ENCODE peak calls at places on chromosomes 11 and 22, in five cellular contexts. One of them, this sample, is unnamed.

GRCh38 chr11:20162824-20163777 is 2.8 kb upstream of the DBX1 start:
- DNase-seq in aorta: peak
- DNase-seq in neuronal stem cell: peak
- DNase-seq in GM23338: peak
- DNase-seq in mammary epithelial cell: peak
- DNase-seq in this sample: no peak

GRCh38 chr22:27989758-27990450 is 70.8 kb upstream of the PITPNB start:
- DNase-seq in aorta: no peak
- DNase-seq in neuronal stem cell: no peak
- DNase-seq in GM23338: no peak
- DNase-seq in mammary epithelial cell: no peak
- DNase-seq in this sample: no peak

GRCh38 chr11:119169272-119169719 is 771 bp downstream of the NLRX1 start:
- DNase-seq in aorta: peak
- DNase-seq in neuronal stem cell: peak
- DNase-seq in GM23338: peak
- DNase-seq in mammary epithelial cell: peak
- DNase-seq in this sample: no peak

GRCh38 chr11:2378527-2379210 is 1.6 kb downstream of the CD81 start:
- DNase-seq in aorta: no peak
- DNase-seq in neuronal stem cell: no peak
- DNase-seq in GM23338: no peak
- DNase-seq in mammary epithelial cell: no peak
- DNase-seq in this sample: peak

GRCh38 chr22:47515384-47516125 is 753.1 kb downstream of the TBC1D22A start:
- DNase-seq in aorta: no peak
- DNase-seq in neuronal stem cell: no peak
- DNase-seq in GM23338: no peak
- DNase-seq in mammary epithelial cell: no peak
- DNase-seq in this sample: no peak

GRCh38 chr22:37442537-37442936 is 15.3 kb upstream of the ELFN2 start:
- DNase-seq in aorta: no peak
- DNase-seq in neuronal stem cell: no peak
- DNase-seq in GM23338: no peak
- DNase-seq in mammary epithelial cell: peak
- DNase-seq in this sample: no peak

GRCh38 chr11:67022341-67022933 is 497 bp upstream of the SYT12 start:
- DNase-seq in aorta: peak
- DNase-seq in neuronal stem cell: no peak
- DNase-seq in GM23338: no peak
- DNase-seq in mammary epithelial cell: peak
- DNase-seq in this sample: peak

GRCh38 chr11:105144887-105145286 is 5.3 kb upstream of the CARD18 start:
- DNase-seq in aorta: no peak
- DNase-seq in neuronal stem cell: no peak
- DNase-seq in GM23338: no peak
- DNase-seq in mammary epithelial cell: peak
- DNase-seq in this sample: no peak

GRCh38 chr22:29480262-29480511 is 169 bp downstream of the NEFH start:
- DNase-seq in aorta: no peak
- DNase-seq in neuronal stem cell: no peak
- DNase-seq in GM23338: no peak
- DNase-seq in mammary epithelial cell: no peak
- DNase-seq in this sample: no peak

GRCh38 chr22:19106886-19107729 is 15.1 kb downstream of the DGCR2 start:
- DNase-seq in aorta: peak
- DNase-seq in neuronal stem cell: no peak
- DNase-seq in GM23338: no peak
- DNase-seq in mammary epithelial cell: no peak
- DNase-seq in this sample: no peak

GRCh38 chr22:47063606-47064005 is 301.2 kb downstream of the TBC1D22A start:
- DNase-seq in aorta: no peak
- DNase-seq in neuronal stem cell: no peak
- DNase-seq in GM23338: no peak
- DNase-seq in mammary epithelial cell: no peak
- DNase-seq in this sample: no peak

GRCh38 chr11:77019976-77020591 is 14.1 kb upstream of the B3GNT6 start:
- DNase-seq in aorta: no peak
- DNase-seq in neuronal stem cell: no peak
- DNase-seq in GM23338: no peak
- DNase-seq in mammary epithelial cell: peak
- DNase-seq in this sample: no peak

GRCh38 chr11:113470233-113470632 is 5.0 kb downstream of the DRD2 start:
- DNase-seq in aorta: no peak
- DNase-seq in neuronal stem cell: no peak
- DNase-seq in GM23338: no peak
- DNase-seq in mammary epithelial cell: no peak
- DNase-seq in this sample: no peak

GRCh38 chr11:86931965-86932332 is 23.2 kb downstream of the FZD4 start:
- DNase-seq in aorta: no peak
- DNase-seq in neuronal stem cell: no peak
- DNase-seq in GM23338: no peak
- DNase-seq in mammary epithelial cell: peak
- DNase-seq in this sample: no peak

GRCh38 chr22:46436595-46437163 is 100.7 kb downstream of the CELSR1 start:
- DNase-seq in aorta: no peak
- DNase-seq in neuronal stem cell: no peak
- DNase-seq in GM23338: no peak
- DNase-seq in mammary epithelial cell: peak
- DNase-seq in this sample: no peak

GRCh38 chr11:77074205-77074604 is 7.4 kb downstream of the CAPN5 start:
- DNase-seq in aorta: peak
- DNase-seq in neuronal stem cell: no peak
- DNase-seq in GM23338: no peak
- DNase-seq in mammary epithelial cell: no peak
- DNase-seq in this sample: no peak

GRCh38 chr11:95153857-95154246 is 64.2 kb downstream of the ENDOD1 start:
- DNase-seq in aorta: no peak
- DNase-seq in neuronal stem cell: no peak
- DNase-seq in GM23338: no peak
- DNase-seq in mammary epithelial cell: no peak
- DNase-seq in this sample: no peak
- H3K27ac ChIP-seq in aorta: no peak
- H3K27ac ChIP-seq in neuronal stem cell: no peak
- H3K27ac ChIP-seq in GM23338: no peak
- H3K27ac ChIP-seq in mammary epithelial cell: no peak
- H3K27ac ChIP-seq in this sample: no peak

DNA sequence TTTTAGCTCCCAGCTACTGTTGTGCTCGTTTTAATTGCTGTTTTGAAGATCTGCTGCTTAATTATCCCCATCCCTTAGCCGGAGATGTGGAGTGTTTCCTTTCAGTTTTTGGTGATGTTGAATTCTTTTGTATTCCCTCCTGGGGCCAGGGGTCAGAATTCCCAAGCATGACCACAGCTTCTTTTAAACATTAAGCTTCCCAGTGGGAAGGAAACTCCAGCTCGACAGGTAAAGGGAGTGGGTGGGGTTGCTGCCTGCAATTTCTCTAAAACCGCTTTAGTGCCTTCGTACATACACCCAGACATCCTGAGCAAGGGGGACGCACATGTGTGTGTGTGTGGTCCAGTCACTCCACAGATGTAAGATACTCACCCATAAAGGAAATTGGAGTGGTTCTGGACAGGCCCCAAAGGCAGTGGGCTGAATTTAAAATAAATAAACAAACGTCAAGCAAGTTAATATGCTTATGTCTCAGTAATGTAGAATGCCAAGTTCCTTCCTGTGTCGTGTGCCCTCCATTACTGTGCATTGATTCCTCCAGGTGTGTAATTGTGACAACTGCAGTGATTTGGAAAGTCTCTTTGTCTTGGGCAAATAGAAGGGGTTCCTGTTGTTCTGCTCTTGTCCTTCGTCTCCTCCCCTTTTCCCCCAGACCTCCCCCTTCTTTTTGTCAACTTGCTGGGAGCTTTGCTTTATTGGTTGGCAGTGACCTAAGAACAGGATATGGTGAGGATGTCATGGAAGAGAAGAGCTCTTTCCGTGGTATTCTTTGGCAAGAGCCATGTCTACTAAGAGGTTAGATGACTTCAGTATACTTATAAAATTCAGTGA is 19.2 kb upstream of the ADSL start:
- DNase-seq in aorta: no peak
- DNase-seq in neuronal stem cell: peak
- DNase-seq in GM23338: peak
- DNase-seq in mammary epithelial cell: no peak
- DNase-seq in this sample: no peak
- H3K27ac ChIP-seq in aorta: no peak
- H3K27ac ChIP-seq in neuronal stem cell: no peak
- H3K27ac ChIP-seq in GM23338: peak
- H3K27ac ChIP-seq in mammary epithelial cell: no peak
- H3K27ac ChIP-seq in this sample: no peak

GRCh38 chr11:122711362-122711761 is 55.8 kb downstream of the UBASH3B start:
- DNase-seq in aorta: no peak
- DNase-seq in neuronal stem cell: no peak
- DNase-seq in GM23338: no peak
- DNase-seq in mammary epithelial cell: peak
- DNase-seq in this sample: no peak

GRCh38 chr11:122709042-122709760 is 53.7 kb downstream of the UBASH3B start:
- DNase-seq in aorta: no peak
- DNase-seq in neuronal stem cell: no peak
- DNase-seq in GM23338: no peak
- DNase-seq in mammary epithelial cell: peak
- DNase-seq in this sample: no peak

GRCh38 chr11:122714484-122714883 is 59.0 kb downstream of the UBASH3B start:
- DNase-seq in aorta: no peak
- DNase-seq in neuronal stem cell: no peak
- DNase-seq in GM23338: no peak
- DNase-seq in mammary epithelial cell: no peak
- DNase-seq in this sample: no peak

GRCh38 chr11:122714021-122714420 is 58.5 kb downstream of the UBASH3B start:
- DNase-seq in aorta: no peak
- DNase-seq in neuronal stem cell: no peak
- DNase-seq in GM23338: no peak
- DNase-seq in mammary epithelial cell: no peak
- DNase-seq in this sample: no peak

DNA sequence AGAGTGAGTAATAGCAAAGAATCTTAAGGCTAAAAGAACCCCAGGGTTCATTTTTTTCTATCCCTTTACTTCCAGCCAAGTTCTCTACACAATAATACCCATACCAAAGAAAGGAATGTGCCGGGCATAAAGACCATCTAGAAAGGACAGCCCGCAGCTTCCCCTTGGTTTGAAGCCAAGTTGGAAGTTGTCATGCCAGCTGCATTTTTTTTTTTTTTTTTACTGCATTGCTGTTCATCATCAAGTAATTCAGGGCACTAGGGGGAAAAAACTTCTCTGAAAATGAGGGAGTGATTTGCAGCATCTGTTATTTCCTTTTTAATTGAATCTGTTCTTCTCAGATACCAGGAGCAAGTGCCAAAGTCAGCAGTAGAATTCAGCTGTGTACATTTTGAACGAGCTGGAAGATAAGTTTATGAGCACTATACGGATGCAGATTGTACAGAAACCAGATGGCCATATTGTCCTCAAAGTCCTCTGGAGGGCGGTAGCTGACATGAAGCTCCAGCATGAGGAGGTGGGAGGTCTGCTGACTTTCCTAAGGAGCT is 56.4 kb downstream of the UBASH3B start:
- DNase-seq in aorta: no peak
- DNase-seq in neuronal stem cell: no peak
- DNase-seq in GM23338: no peak
- DNase-seq in mammary epithelial cell: peak
- DNase-seq in this sample: no peak
- H3K27ac ChIP-seq in aorta: no peak
- H3K27ac ChIP-seq in neuronal stem cell: no peak
- H3K27ac ChIP-seq in GM23338: no peak
- H3K27ac ChIP-seq in mammary epithelial cell: no peak
- H3K27ac ChIP-seq in this sample: no peak

GRCh38 chr11:83072689-83073242 is 1.1 kb upstream of the RAB30 start:
- DNase-seq in aorta: no peak
- DNase-seq in neuronal stem cell: no peak
- DNase-seq in GM23338: peak
- DNase-seq in mammary epithelial cell: no peak
- DNase-seq in this sample: no peak
- H3K27ac ChIP-seq in aorta: peak
- H3K27ac ChIP-seq in neuronal stem cell: no peak
- H3K27ac ChIP-seq in GM23338: peak
- H3K27ac ChIP-seq in mammary epithelial cell: peak
- H3K27ac ChIP-seq in this sample: peak

DNA sequence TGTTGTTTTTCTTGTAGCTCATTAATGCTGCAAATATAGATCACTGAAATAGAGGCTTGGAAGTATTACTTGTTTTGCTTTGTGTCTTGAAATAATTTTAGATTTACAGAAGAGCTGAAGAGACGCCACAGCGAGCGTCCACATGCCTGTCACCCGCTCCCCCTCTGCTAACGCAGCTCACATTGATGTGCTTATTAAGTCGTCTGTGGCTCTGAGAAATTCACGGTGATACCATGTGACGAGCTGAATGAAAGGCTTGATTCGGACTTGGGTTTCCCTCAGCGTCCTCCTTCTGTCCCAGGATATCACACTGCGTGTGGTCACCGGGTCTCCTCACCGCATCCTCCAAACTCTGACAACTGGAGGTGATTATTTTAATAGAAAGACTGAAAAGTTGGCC is 365.4 kb downstream of the BRD1 start:
- DNase-seq in aorta: peak
- DNase-seq in neuronal stem cell: no peak
- DNase-seq in GM23338: no peak
- DNase-seq in mammary epithelial cell: no peak
- DNase-seq in this sample: no peak
- H3K27ac ChIP-seq in aorta: no peak
- H3K27ac ChIP-seq in neuronal stem cell: no peak
- H3K27ac ChIP-seq in GM23338: no peak
- H3K27ac ChIP-seq in mammary epithelial cell: no peak
- H3K27ac ChIP-seq in this sample: no peak

GRCh38 chr11:28704801-28705200 is 596.6 kb downstream of the METTL15 start:
- DNase-seq in aorta: no peak
- DNase-seq in neuronal stem cell: no peak
- DNase-seq in GM23338: no peak
- DNase-seq in mammary epithelial cell: no peak
- DNase-seq in this sample: no peak
- H3K27ac ChIP-seq in aorta: no peak
- H3K27ac ChIP-seq in neuronal stem cell: no peak
- H3K27ac ChIP-seq in GM23338: no peak
- H3K27ac ChIP-seq in mammary epithelial cell: no peak
- H3K27ac ChIP-seq in this sample: no peak